ENCODE peak calls at places on chromosome 12, in seven cellular contexts. N is GM23248, X is HCT116, W is pancreas, B is psoas muscle, E is stomach, V is aorta. S is an unnamed sample.

GRCh38 chr12:102954143-102954542 is 3.3 kb upstream of the ASCL1 start:
- DNase-seq in N (no peak), X (no peak), W (no peak), B (no peak), E (no peak), V (no peak), S (no peak)

GRCh38 chr12:104790296-104791125 is 167.6 kb downstream of the SLC41A2 start:
- DNase-seq in N (peak; percentile 21), X (peak; percentile 22), W (peak; percentile 76), B (peak; percentile 42), E (peak; percentile 40), V (peak; percentile 87), S (peak; percentile 61)

GRCh38 chr12:67562513-67563287 is 85.8 kb upstream of the DYRK2 start:
- DNase-seq in N (peak; percentile 3), X (no peak), W (no peak), B (no peak), E (no peak), V (no peak), S (no peak)

GRCh38 chr12:121536929-121537813 is 43.7 kb downstream of the KDM2B start:
- DNase-seq in N (peak; percentile 84), X (no peak), W (peak; percentile 96), B (peak; percentile 87), E (peak; percentile 93), V (peak; percentile 93), S (peak; percentile 86)

GRCh38 chr12:122976648-122976975 is 1.6 kb downstream of the OGFOD2 start:
- DNase-seq in N (no peak), X (no peak), W (peak; percentile 74), B (no peak), E (no peak), V (peak; percentile 69), S (no peak)

GRCh38 chr12:40336573-40337199 is 111.9 kb downstream of the LRRK2 start:
- DNase-seq in N (peak; percentile 53), X (no peak), W (no peak), B (no peak), E (no peak), V (no peak), S (no peak)

GRCh38 chr12:112506513-112507166 is 87.9 kb downstream of the PTPN11 start:
- DNase-seq in N (no peak), X (no peak), W (no peak), B (no peak), E (no peak), V (no peak), S (no peak)

GRCh38 chr12:128823216-128823915 is 392 bp downstream of the SLC15A4 start:
- DNase-seq in N (no peak), X (no peak), W (peak; percentile 79), B (no peak), E (no peak), V (no peak), S (no peak)

GRCh38 chr12:15525414-15525813 is 203.1 kb downstream of the PTPRO start:
- DNase-seq in N (no peak), X (no peak), W (no peak), B (no peak), E (no peak), V (no peak), S (no peak)

DNA sequence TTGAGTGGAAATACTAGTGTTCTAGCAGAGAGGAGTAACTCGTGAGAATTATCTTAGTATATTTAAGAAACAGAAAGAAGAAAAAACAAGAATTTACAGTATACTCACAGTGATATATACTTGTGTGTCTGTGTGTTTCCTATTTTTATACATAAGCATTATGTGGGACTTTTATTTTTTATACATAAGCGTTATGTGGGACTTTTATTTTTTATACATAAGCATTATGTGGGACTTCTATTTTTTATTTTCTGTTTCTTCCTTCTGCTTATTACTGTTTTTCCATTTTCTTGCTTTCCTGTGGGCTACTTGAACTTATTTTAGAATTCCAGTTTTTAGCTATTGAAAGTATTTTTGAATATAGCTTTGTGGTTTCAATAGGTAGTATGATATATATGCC is 6.9 kb upstream of the ZNF140 start:
- DNase-seq in N (no peak), X (no peak), W (no peak), B (no peak), E (no peak), V (no peak), S (no peak)
- H3K9me3 ChIP-seq in N (peaks cover 9% of the 10 kb centered on the region), X (peaks cover 6% of the 10 kb centered on the region), W (no peaks in the 10 kb centered on the region), B (peaks cover 87% of the 10 kb centered on the region), E (peaks cover 56% of the 10 kb centered on the region), V (peaks cover 14% of the 10 kb centered on the region), S (peaks cover 14% of the 10 kb centered on the region)

GRCh38 chr12:65857875-65858274 is 33.6 kb downstream of the HMGA2 start:
- DNase-seq in N (no peak), X (no peak), W (no peak), B (no peak), E (no peak), V (no peak), S (no peak)

GRCh38 chr12:65858831-65859230 is 34.5 kb downstream of the HMGA2 start:
- DNase-seq in N (peak; percentile 82), X (no peak), W (no peak), B (no peak), E (no peak), V (no peak), S (no peak)

GRCh38 chr12:65854629-65855028 is 30.3 kb downstream of the HMGA2 start:
- DNase-seq in N (peak; percentile 47), X (no peak), W (no peak), B (no peak), E (no peak), V (no peak), S (no peak)

GRCh38 chr12:65856521-65856920 is 32.2 kb downstream of the HMGA2 start:
- DNase-seq in N (no peak), X (no peak), W (no peak), B (no peak), E (no peak), V (no peak), S (no peak)

GRCh38 chr12:65853489-65854157 is 29.3 kb downstream of the HMGA2 start:
- DNase-seq in N (peak; percentile 89), X (no peak), W (no peak), B (no peak), E (no peak), V (no peak), S (no peak)
- H3K4me1 ChIP-seq in N (peaks cover 65% of the 10 kb centered on the region), X (peaks cover 66% of the 10 kb centered on the region), W (no peaks in the 10 kb centered on the region), B (no peaks in the 10 kb centered on the region), E (no peaks in the 10 kb centered on the region), V (no peaks in the 10 kb centered on the region), S (no peaks in the 10 kb centered on the region)

GRCh38 chr12:132941336-132941954 is 14.7 kb downstream of the ZNF605 start:
- DNase-seq in N (no peak), X (no peak), W (no peak), B (no peak), E (no peak), V (no peak), S (no peak)

GRCh38 chr12:132936163-132936562 is 19.9 kb downstream of the ZNF605 start:
- DNase-seq in N (no peak), X (no peak), W (no peak), B (no peak), E (no peak), V (no peak), S (no peak)

GRCh38 chr12:132942611-132943010 is 13.5 kb downstream of the ZNF605 start:
- DNase-seq in N (no peak), X (no peak), W (no peak), B (no peak), E (no peak), V (no peak), S (no peak)

GRCh38 chr12:132937476-132937875 is 18.6 kb downstream of the ZNF605 start:
- DNase-seq in N (no peak), X (no peak), W (no peak), B (no peak), E (no peak), V (no peak), S (no peak)

GRCh38 chr12:132940071-132940719 is 15.9 kb downstream of the ZNF605 start:
- DNase-seq in N (no peak), X (no peak), W (no peak), B (no peak), E (no peak), V (no peak), S (no peak)
- H3K9me3 ChIP-seq in N (peaks cover 2% of the 10 kb centered on the region), X (peaks cover 18% of the 10 kb centered on the region), W (peaks cover 4% of the 10 kb centered on the region), B (peaks cover 63% of the 10 kb centered on the region), E (peaks cover 45% of the 10 kb centered on the region), V (peaks cover 25% of the 10 kb centered on the region), S (peaks cover 54% of the 10 kb centered on the region)

GRCh38 chr12:97556201-97556824 is 93.7 kb downstream of the RMST start:
- DNase-seq in N (peak; percentile 13), X (no peak), W (no peak), B (no peak), E (peak; percentile 33), V (no peak), S (no peak)
- H3K4me1 ChIP-seq in N (no peaks in the 10 kb centered on the region), X (no peaks in the 10 kb centered on the region), W (no peaks in the 10 kb centered on the region), B (no peaks in the 10 kb centered on the region), E (peaks cover 9% of the 10 kb centered on the region), V (no peaks in the 10 kb centered on the region), S (no peaks in the 10 kb centered on the region)

GRCh38 chr12:78746001-78746400 is 118.6 kb upstream of the SYT1 start:
- DNase-seq in N (no peak), X (no peak), W (no peak), B (no peak), E (no peak), V (no peak), S (no peak)
- H3K9me3 ChIP-seq in N (no peaks in the 10 kb centered on the region), X (no peaks in the 10 kb centered on the region), W (no peaks in the 10 kb centered on the region), B (no peaks in the 10 kb centered on the region), E (no peaks in the 10 kb centered on the region), V (no peaks in the 10 kb centered on the region), S (no peaks in the 10 kb centered on the region)

DNA sequence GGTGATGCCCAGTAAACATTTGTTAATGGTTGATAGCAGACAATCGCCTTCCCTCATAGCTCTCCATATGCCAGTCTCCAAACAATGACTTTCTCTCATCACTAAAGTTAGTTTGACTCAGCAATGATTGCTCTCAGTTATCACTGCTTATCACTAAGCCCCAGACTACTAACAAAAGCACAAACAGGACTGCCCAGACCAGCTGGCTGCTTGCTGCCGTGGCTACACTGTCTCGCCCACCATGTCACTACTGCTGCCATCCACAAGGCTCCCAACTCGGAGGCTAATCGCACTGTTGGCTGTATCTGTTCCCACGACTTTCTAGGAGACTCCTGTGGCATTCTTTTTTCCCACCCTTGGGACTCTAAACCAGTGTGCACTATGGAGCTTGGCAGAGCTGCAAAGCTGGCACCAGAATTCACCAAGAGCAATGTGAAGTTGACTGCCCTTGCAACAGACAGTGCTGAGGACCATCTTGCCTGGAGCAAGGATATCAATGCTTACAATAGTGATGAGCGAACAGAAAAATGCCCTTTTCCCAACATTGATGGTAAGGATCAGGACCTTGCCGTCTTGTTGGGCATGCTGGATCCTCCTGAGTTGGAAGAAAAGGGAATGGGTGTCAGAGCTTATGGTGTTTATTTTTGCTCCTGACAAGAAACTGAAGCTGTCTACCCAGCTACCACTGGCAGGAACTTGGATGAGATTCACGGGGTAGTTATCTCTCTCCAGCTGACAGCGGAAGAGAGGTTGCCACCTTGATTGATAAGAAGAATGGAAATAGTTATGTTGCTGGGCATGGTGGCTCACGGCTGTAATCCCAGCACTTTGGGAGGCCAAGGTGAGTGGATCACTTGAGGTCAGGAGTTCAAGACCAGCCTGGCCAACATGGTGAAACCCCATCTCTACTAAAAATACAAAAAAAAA is 27.1 kb upstream of the NR2C1 start:
- DNase-seq in N (no peak), X (no peak), W (no peak), B (no peak), E (no peak), V (no peak), S (no peak)
- H3K4me1 ChIP-seq in N (no peaks in the 10 kb centered on the region), X (peaks cover 81% of the 10 kb centered on the region), W (peaks cover 13% of the 10 kb centered on the region), B (peaks cover 26% of the 10 kb centered on the region), E (peaks cover 37% of the 10 kb centered on the region), V (no peaks in the 10 kb centered on the region), S (peaks cover 3% of the 10 kb centered on the region)

DNA sequence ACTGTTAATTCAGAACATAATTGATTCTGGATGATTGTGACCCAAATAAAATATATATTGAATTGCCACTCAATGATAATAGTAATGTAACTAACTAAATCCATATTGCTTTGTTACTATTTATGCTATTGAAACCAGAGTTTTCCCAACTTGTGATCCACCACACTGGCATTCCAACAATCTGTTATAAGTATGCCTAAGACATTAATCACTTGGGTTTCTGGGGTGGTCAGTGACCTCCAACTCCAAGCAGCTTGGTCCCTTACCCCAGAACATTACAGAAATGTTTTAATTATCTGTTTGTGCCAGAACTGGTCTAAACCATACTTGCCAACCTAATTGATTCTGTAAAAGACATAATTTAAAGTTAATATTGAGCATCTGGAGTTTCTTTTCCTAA is 14.6 kb downstream of the CAPS2 start:
- DNase-seq in N (peak; percentile 62), X (no peak), W (no peak), B (no peak), E (no peak), V (no peak), S (no peak)
- H3K9me3 ChIP-seq in N (no peaks in the 10 kb centered on the region), X (no peaks in the 10 kb centered on the region), W (no peaks in the 10 kb centered on the region), B (no peaks in the 10 kb centered on the region), E (no peaks in the 10 kb centered on the region), V (no peaks in the 10 kb centered on the region), S (no peaks in the 10 kb centered on the region)

S was measured in ovary.